ENCODE peak calls at places on chromosomes 6 and 20, in five cellular contexts. B is activated T-cell treated with anti-CD3 and anti-CD28 coated beads, Interleukin-2, amount 50 U/mL, for 24 hours; O is mucosa of gallbladder; W is right cardiac atrium; A is AG10803. Y is an unnamed sample.

GRCh38 chr6:167350322-167350721 is 25.4 kb downstream of the TTLL2 start:
- DNase-seq in A (no peak), B (peak; percentile 45), W (peak; percentile 52), O (no peak), Y (no peak)

GRCh38 chr20:23331951-23332350 is 18.6 kb upstream of the NXT1 start:
- DNase-seq in B (no peak), O (no peak), W (no peak), A (no peak), Y (no peak)

GRCh38 chr6:164827537-164827936 is 481.9 kb downstream of the C6orf118 start:
- DNase-seq in W (no peak), A (no peak), O (no peak), B (no peak), Y (no peak)

GRCh38 chr6:168851460-168852103 is 402.1 kb downstream of the THBS2 start:
- DNase-seq in W (no peak), B (no peak), A (peak; percentile 8), O (no peak), Y (no peak)

GRCh38 chr20:17680836-17681740 is 954 bp downstream of the RRBP1 start:
- DNase-seq in B (peak; percentile 87), O (peak; percentile 81), W (peak; percentile 93), A (peak; percentile 71), Y (peak; percentile 89)

GRCh38 chr20:50278684-50279531 is 88.3 kb downstream of the CEBPB start:
- DNase-seq in B (no peak), A (peak; percentile 49), O (peak; percentile 63), W (peak; percentile 94), Y (peak; percentile 89)

GRCh38 chr6:152816055-152816454 is 65.5 kb downstream of the VIP start:
- DNase-seq in B (no peak), W (no peak), O (no peak), A (no peak), Y (no peak)

GRCh38 chr6:44629636-44630035 is 242.1 kb downstream of the CDC5L start:
- DNase-seq in W (no peak), O (no peak), B (no peak), A (no peak), Y (no peak)

GRCh38 chr6:96781557-96781956 is 55.7 kb downstream of the GPR63 start:
- DNase-seq in B (no peak), A (no peak), W (no peak), O (no peak), Y (no peak)

GRCh38 chr6:144013486-144013909 is 5.4 kb upstream of the PLAGL1 start:
- DNase-seq in O (peak; percentile 75), B (peak; percentile 74), A (peak; percentile 78), W (peak; percentile 90), Y (peak; percentile 85)

GRCh38 chr20:59412896-59413295 is 112.5 kb downstream of the EDN3 start:
- DNase-seq in O (no peak), A (no peak), B (no peak), W (no peak), Y (no peak)

GRCh38 chr6:106254636-106255035 is 70.9 kb downstream of the ATG5 start:
- DNase-seq in A (peak; percentile 77), B (no peak), O (no peak), W (no peak), Y (no peak)

GRCh38 chr6:22152871-22153270 is 144.0 kb downstream of the PRL start:
- DNase-seq in O (no peak), B (no peak), A (no peak), W (no peak), Y (no peak)

GRCh38 chr20:2602046-2602735 is 50.2 kb upstream of the NOP56 start:
- DNase-seq in A (no peak), B (no peak), O (no peak), W (no peak), Y (no peak)

GRCh38 chr20:63333241-63333836 is 27.8 kb downstream of the CHRNA4 start:
- DNase-seq in A (no peak), O (no peak), W (peak; percentile 16), B (no peak), Y (no peak)

GRCh38 chr6:78623567-78623966 is 243.8 kb upstream of the IRAK1BP1 start:
- DNase-seq in O (no peak), B (no peak), W (no peak), A (no peak), Y (no peak)

GRCh38 chr6:170456334-170456733 is 96.8 kb downstream of the PSMB1 start:
- DNase-seq in O (no peak), W (no peak), A (no peak), B (no peak), Y (no peak)

GRCh38 chr6:84282566-84282965 is 55.1 kb upstream of the CEP162 start:
- DNase-seq in O (no peak), W (peak; percentile 69), B (no peak), A (peak; percentile 82), Y (no peak)

GRCh38 chr20:24863356-24863755 is 85.7 kb upstream of the CST7 start:
- DNase-seq in A (peak; percentile 89), B (no peak), O (no peak), W (no peak), Y (no peak)

GRCh38 chr6:167647333-167647732 is 179.4 kb upstream of the AFDN start:
- DNase-seq in O (no peak), B (no peak), A (no peak), W (no peak), Y (no peak)

GRCh38 chr6:155415953-155416352 is 39.7 kb downstream of the NOX3 start:
- DNase-seq in B (no peak), O (no peak), W (no peak), A (no peak), Y (no peak)

GRCh38 chr6:10595731-10596664 is 74.8 kb downstream of the GCNT2 start:
- DNase-seq in A (no peak), W (no peak), O (no peak), B (no peak), Y (no peak)

GRCh38 chr6:87066449-87067288 is 28.2 kb downstream of the CGA start:
- DNase-seq in A (peak; percentile 60), W (peak; percentile 51), B (no peak), O (peak; percentile 33), Y (peak; percentile 31)

GRCh38 chr6:15948930-15949900 is 179.7 kb upstream of the MYLIP start:
- DNase-seq in A (no peak), B (no peak), O (peak; percentile 90), W (peak; percentile 31), Y (peak; percentile 80)

GRCh38 chr6:142474446-142475289 is 172.9 kb downstream of the ADGRG6 start:
- DNase-seq in B (no peak), W (peak; percentile 36), A (peak; percentile 61), O (no peak), Y (peak; percentile 31)

GRCh38 chr6:67615796-67616195 is 1019.3 kb upstream of the ADGRB3 start:
- DNase-seq in W (no peak), B (no peak), A (peak; percentile 7), O (no peak), Y (no peak)

GRCh38 chr20:31869942-31870702 is at the start of the genes DUSP15 and TTLL9:
- DNase-seq in B (peak; percentile 49), A (no peak), W (peak; percentile 82), O (peak; percentile 36), Y (peak; percentile 55)

GRCh38 chr6:107614828-107615227 is 124.9 kb downstream of the SOBP start:
- DNase-seq in B (no peak), A (no peak), O (no peak), W (peak; percentile 45), Y (no peak)

GRCh38 chr6:131093334-131093733 is 30.3 kb upstream of the EPB41L2 start:
- DNase-seq in A (no peak), B (no peak), W (no peak), O (no peak), Y (no peak)

GRCh38 chr6:9204171-9204570 is 768.8 kb upstream of the SLC35B3 start:
- DNase-seq in B (no peak), O (peak; percentile 78), W (no peak), A (peak; percentile 27), Y (no peak)

GRCh38 chr6:169883316-169883715 is 131.9 kb downstream of the ERMARD start:
- DNase-seq in W (no peak), B (no peak), O (no peak), A (no peak), Y (no peak)

GRCh38 chr20:3174442-3175263 is 1.3 kb upstream of the LZTS3 start:
- DNase-seq in A (peak; percentile 37), W (no peak), O (no peak), B (no peak), Y (no peak)

GRCh38 chr6:108588586-108588985 is 27.9 kb downstream of the FOXO3 start:
- DNase-seq in B (no peak), A (peak; percentile 55), O (no peak), W (peak; percentile 57), Y (no peak)

GRCh38 chr6:6678811-6679210 is 90.3 kb downstream of the LY86 start:
- DNase-seq in O (no peak), B (no peak), W (no peak), A (no peak), Y (peak; percentile 44)

GRCh38 chr6:44569931-44570385 is 182.5 kb downstream of the CDC5L start:
- DNase-seq in W (peak; percentile 92), B (no peak), O (peak; percentile 30), A (peak; percentile 87), Y (no peak)